ENCODE peak calls at places on chromosome 3, in nine cellular contexts. O is left ventricle myocardium inferior, T is esophagus muscularis mucosa, U is AG04450, J is fibroblast of lung, R is psoas muscle, A is HCT116, X is Peyer's patch, H is tibial artery. Y is an unnamed sample.

GRCh38 chr3:126479642-126480041 is 4.0 kb upstream of the ZXDC start:
- DNase-seq in O (no peak), X (no peak), H (no peak), R (no peak), T (no peak), U (no peak), A (no peak), J (no peak), Y (no peak)

GRCh38 chr3:189602471-189602870 is 28.7 kb upstream of the TP63 start:
- DNase-seq in O (no peak), J (no peak), T (no peak), U (no peak), H (no peak), R (no peak), A (no peak), X (no peak), Y (no peak)

GRCh38 chr3:11059090-11059798 is 66.7 kb downstream of the SLC6A1 start:
- DNase-seq in J (peak; percentile 72), T (no peak), R (peak; percentile 37), X (no peak), O (peak; percentile 31), H (peak; percentile 72), A (peak; percentile 48), U (peak; percentile 43), Y (peak; percentile 75)

GRCh38 chr3:190345027-190345821 is 23.0 kb upstream of the CLDN1 start:
- DNase-seq in A (no peak), R (no peak), X (no peak), H (no peak), U (peak; percentile 85), J (peak; percentile 75), O (peak; percentile 16), T (no peak), Y (no peak)

GRCh38 chr3:175851541-175851940 is 992.4 kb downstream of the NAALADL2 start:
- DNase-seq in A (no peak), T (no peak), H (no peak), J (no peak), R (no peak), X (no peak), O (no peak), U (no peak), Y (no peak)

GRCh38 chr3:52533623-52534280 is at the start of gene NT5DC2:
- DNase-seq in A (no peak), H (peak; percentile 84), R (peak; percentile 77), X (peak; percentile 72), U (no peak), J (peak; percentile 64), T (no peak), O (peak; percentile 77), Y (peak; percentile 86)

GRCh38 chr3:10155123-10155472 is 9.6 kb upstream of the IRAK2 start:
- DNase-seq in T (no peak), H (no peak), O (no peak), U (no peak), A (no peak), R (no peak), X (no peak), J (no peak), Y (no peak)

GRCh38 chr3:48232734-48233133 is 8.2 kb upstream of the ZNF589 start:
- DNase-seq in X (peak; percentile 34), J (peak; percentile 63), H (peak; percentile 81), T (no peak), A (peak; percentile 74), O (peak; percentile 68), R (peak; percentile 67), U (no peak), Y (peak; percentile 78)

GRCh38 chr3:143001034-143001368 is 369 bp upstream of the U2SURP start:
- DNase-seq in J (no peak), H (no peak), A (no peak), O (peak; percentile 63), X (no peak), T (peak; percentile 93), U (no peak), R (peak; percentile 67), Y (no peak)

GRCh38 chr3:72397586-72397985 is 450.7 kb downstream of the SHQ1 start:
- DNase-seq in R (no peak), A (no peak), U (no peak), T (no peak), X (no peak), J (no peak), O (no peak), H (no peak), Y (no peak)

GRCh38 chr3:104646196-104646595 is 720.5 kb upstream of the ALCAM start:
- DNase-seq in A (no peak), X (no peak), T (no peak), U (no peak), H (no peak), R (no peak), J (peak; percentile 3), O (no peak), Y (no peak)

GRCh38 chr3:179811321-179812095 is 158.7 kb downstream of the USP13 start:
- DNase-seq in A (peak; percentile 61), T (no peak), X (no peak), U (peak; percentile 65), R (no peak), O (no peak), H (no peak), J (peak; percentile 89), Y (no peak)

GRCh38 chr3:127102587-127102986 is 90.3 kb upstream of the PRR23E start:
- DNase-seq in R (no peak), O (no peak), T (no peak), H (peak; percentile 34), U (no peak), A (no peak), J (no peak), X (no peak), Y (no peak)

GRCh38 chr3:106403746-106404145 is 534.9 kb upstream of the CBLB start:
- DNase-seq in J (no peak), T (no peak), O (no peak), R (no peak), X (no peak), H (no peak), U (no peak), A (no peak), Y (no peak)

GRCh38 chr3:120693439-120694172 is 11.6 kb upstream of the HGD start:
- DNase-seq in H (no peak), A (no peak), J (peak; percentile 48), O (no peak), X (no peak), T (no peak), U (peak; percentile 48), R (no peak), Y (no peak)

GRCh38 chr3:54859204-54859603 is 68.7 kb downstream of the LRTM1 start:
- DNase-seq in T (no peak), U (peak; percentile 34), O (no peak), R (no peak), J (no peak), H (no peak), A (no peak), X (no peak), Y (no peak)

GRCh38 chr3:152968388-152969024 is 133.6 kb downstream of the P2RY1 start:
- DNase-seq in J (peak; percentile 64), U (no peak), T (no peak), H (no peak), A (no peak), X (no peak), O (no peak), R (no peak), Y (no peak)

GRCh38 chr3:179961081-179962078 is 75.4 kb downstream of the PEX5L start:
- DNase-seq in H (no peak), X (no peak), O (no peak), J (no peak), T (no peak), U (no peak), R (no peak), A (no peak), Y (no peak)

GRCh38 chr3:24365168-24365567 is 129.5 kb downstream of the THRB start:
- DNase-seq in O (no peak), T (no peak), X (no peak), R (peak; percentile 31), J (peak; percentile 89), U (no peak), H (peak; percentile 90), A (peak; percentile 31), Y (no peak)

GRCh38 chr3:65575376-65575840 is 463.3 kb downstream of the MAGI1 start:
- DNase-seq in H (no peak), U (peak; percentile 88), A (no peak), J (peak; percentile 96), X (no peak), T (no peak), R (no peak), O (no peak), Y (no peak)

GRCh38 chr3:147354621-147355020 is 51.7 kb downstream of the ZIC4 start:
- DNase-seq in U (no peak), X (no peak), T (no peak), O (no peak), A (no peak), H (no peak), J (no peak), R (no peak), Y (no peak)
- H3K27me3 ChIP-seq in U (peaks cover 56% of the 10 kb centered on the region), X (no peaks in the 10 kb centered on the region), T (peaks cover 68% of the 10 kb centered on the region), O (peaks cover 98% of the 10 kb centered on the region), A (no peaks in the 10 kb centered on the region), H (no peaks in the 10 kb centered on the region), J (peaks cover 58% of the 10 kb centered on the region), R (peaks cover 14% of the 10 kb centered on the region), Y (peaks cover 46% of the 10 kb centered on the region)

GRCh38 chr3:29668728-29669127 is 387.9 kb downstream of the RBMS3 start:
- DNase-seq in O (no peak), U (no peak), H (no peak), R (no peak), X (no peak), J (no peak), A (no peak), T (no peak), Y (no peak)
- TF ChIP-seq CTCF in O (no peak), U (no peak), H (no peak), R (no peak), X (no peak), J (no peak), A (peak; percentile 17), T (no peak), Y (no peak)

DNA sequence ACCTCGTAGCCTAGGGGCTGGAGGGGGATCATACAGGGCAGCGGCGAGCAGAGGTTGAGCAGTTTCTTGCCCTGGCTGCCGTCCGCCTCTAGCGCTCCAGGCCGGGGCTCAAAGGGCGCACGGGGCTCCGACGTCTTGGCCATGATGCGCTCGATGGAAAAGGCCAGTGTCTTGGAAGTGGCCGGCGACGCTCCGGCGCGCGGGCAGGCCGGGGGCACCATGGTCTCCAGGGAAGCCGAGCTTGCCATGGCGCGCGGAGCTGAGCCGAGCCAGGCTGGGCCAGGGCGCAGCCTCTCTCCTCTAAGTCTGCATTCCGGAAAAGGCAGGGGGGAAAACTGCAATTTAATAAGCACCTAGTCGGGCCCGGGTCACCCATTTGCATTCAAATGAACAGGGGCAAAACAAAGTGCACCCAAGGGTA is 719 bp downstream of the FEZF2 start:
- DNase-seq in J (no peak), X (no peak), U (no peak), O (no peak), R (no peak), T (no peak), A (no peak), H (no peak), Y (no peak)
- H3K27me3 ChIP-seq in J (peaks cover 96% of the 10 kb centered on the region), X (no peaks in the 10 kb centered on the region), U (peaks cover 95% of the 10 kb centered on the region), O (peaks cover 100% of the 10 kb centered on the region), R (peaks cover 3% of the 10 kb centered on the region), T (peaks cover 52% of the 10 kb centered on the region), A (peaks cover 19% of the 10 kb centered on the region), H (peaks cover 8% of the 10 kb centered on the region), Y (peaks cover 100% of the 10 kb centered on the region)

DNA sequence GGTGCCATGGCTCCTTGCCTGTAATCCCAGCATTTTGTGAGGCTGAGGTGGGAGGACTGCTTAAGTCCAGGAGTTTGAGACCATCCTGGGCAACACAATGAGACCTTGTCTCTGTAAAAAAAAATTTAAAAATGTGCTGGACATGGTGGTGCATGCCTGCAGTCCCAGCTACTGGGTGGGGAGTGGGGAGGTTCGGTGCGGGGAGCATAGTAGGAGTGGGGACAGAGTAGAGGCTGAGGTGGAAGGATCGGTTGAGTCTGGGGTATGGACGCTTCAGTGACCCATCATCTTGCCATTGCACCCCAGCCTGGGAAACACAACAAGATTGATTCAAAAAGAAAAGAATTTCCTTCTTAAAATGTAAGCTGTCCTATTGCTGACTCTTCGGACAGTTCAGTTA is 1490.0 kb upstream of the GBE1 start:
- DNase-seq in X (no peak), O (no peak), R (no peak), A (no peak), H (no peak), U (no peak), T (no peak), J (no peak), Y (no peak)
- TF ChIP-seq CTCF in X (no peak), O (no peak), R (no peak), A (no peak), H (no peak), U (no peak), T (no peak), J (no peak), Y (no peak)

Y was measured in sigmoid colon.